ENCODE peak calls at places on chromosome 12, in ten cellular contexts. L, I, Z, N, G, M, E, A, K and T are unnamed samples.

GRCh38 chr12:34398706-34399630 is 376.7 kb downstream of the ALG10 start:
- DNase-seq in L (no peak), I (no peak), Z (peak), N (peak), G (peak), M (no peak), E (no peak), A (peak), K (no peak), T (peak)

GRCh38 chr12:7346571-7347225 is 42.8 kb downstream of the ACSM4 start:
- DNase-seq in L (no peak), I (peak), Z (no peak), N (no peak), G (no peak), M (no peak), E (no peak), A (no peak), K (no peak), T (no peak)

GRCh38 chr12:53659011-53659551 is 16.8 kb downstream of the ATP5MC2 start:
- DNase-seq in L (peak), I (peak), Z (no peak), N (peak), G (no peak), M (peak), E (peak), A (peak), K (peak), T (no peak)

GRCh38 chr12:52533686-52534470 is 13.7 kb upstream of the KRT5 start:
- DNase-seq in L (no peak), I (no peak), Z (no peak), N (no peak), G (peak), M (no peak), E (no peak), A (no peak), K (no peak), T (peak)

GRCh38 chr12:122874081-122874480 is 21.8 kb downstream of the VPS37B start:
- DNase-seq in L (no peak), I (no peak), Z (no peak), N (peak), G (no peak), M (no peak), E (no peak), A (no peak), K (no peak), T (peak)

GRCh38 chr12:69189378-69189978 is 49.9 kb upstream of the CPSF6 start:
- DNase-seq in L (no peak), I (no peak), Z (no peak), N (no peak), G (no peak), M (peak), E (no peak), A (no peak), K (no peak), T (no peak)

GRCh38 chr12:19139795-19140194 is 10.3 kb downstream of the PLEKHA5 start:
- DNase-seq in L (no peak), I (no peak), Z (no peak), N (no peak), G (no peak), M (no peak), E (no peak), A (no peak), K (no peak), T (no peak)

GRCh38 chr12:64837427-64837826 is 13.0 kb downstream of the TBC1D30 start:
- DNase-seq in L (no peak), I (no peak), Z (no peak), N (no peak), G (no peak), M (no peak), E (no peak), A (no peak), K (no peak), T (no peak)

GRCh38 chr12:112304411-112304810 is 77.8 kb downstream of the HECTD4 start:
- DNase-seq in L (no peak), I (no peak), Z (no peak), N (no peak), G (no peak), M (no peak), E (no peak), A (no peak), K (no peak), T (no peak)

GRCh38 chr12:102888511-102888910 is 28.5 kb downstream of the PAH start:
- DNase-seq in L (no peak), I (no peak), Z (no peak), N (no peak), G (no peak), M (no peak), E (no peak), A (no peak), K (no peak), T (no peak)

GRCh38 chr12:84807249-84807648 is 105.3 kb downstream of the SLC6A15 start:
- DNase-seq in L (peak), I (no peak), Z (no peak), N (no peak), G (no peak), M (peak), E (no peak), A (no peak), K (no peak), T (no peak)

GRCh38 chr12:124025661-124026060 is 52.6 kb downstream of the ZNF664 start:
- DNase-seq in L (no peak), I (no peak), Z (no peak), N (no peak), G (no peak), M (no peak), E (no peak), A (no peak), K (no peak), T (no peak)

GRCh38 chr12:65949986-65950385 is 125.7 kb downstream of the HMGA2 start:
- DNase-seq in L (no peak), I (no peak), Z (no peak), N (no peak), G (no peak), M (no peak), E (no peak), A (no peak), K (no peak), T (no peak)

GRCh38 chr12:12549426-12549825 is 13.2 kb downstream of the DUSP16 start:
- DNase-seq in L (no peak), I (no peak), Z (no peak), N (no peak), G (no peak), M (no peak), E (no peak), A (no peak), K (no peak), T (no peak)

GRCh38 chr12:40192704-40193255 is 32.0 kb upstream of the LRRK2 start:
- DNase-seq in L (no peak), I (no peak), Z (no peak), N (no peak), G (no peak), M (no peak), E (no peak), A (no peak), K (no peak), T (no peak)

GRCh38 chr12:100995201-100995600 is 200.6 kb downstream of the ANO4 start:
- DNase-seq in L (peak), I (peak), Z (no peak), N (no peak), G (no peak), M (peak), E (no peak), A (no peak), K (peak), T (no peak)

GRCh38 chr12:95548539-95549391 is 2.5 kb downstream of the USP44 start:
- DNase-seq in L (no peak), I (no peak), Z (no peak), N (peak), G (peak), M (no peak), E (peak), A (peak), K (no peak), T (peak)

GRCh38 chr12:53190108-53190729 is 9.5 kb upstream of the CSAD start:
- DNase-seq in L (peak), I (peak), Z (no peak), N (peak), G (no peak), M (peak), E (peak), A (peak), K (peak), T (peak)

GRCh38 chr12:91937033-91937432 is 208.6 kb downstream of the BTG1 start:
- DNase-seq in L (no peak), I (no peak), Z (no peak), N (no peak), G (no peak), M (no peak), E (no peak), A (no peak), K (no peak), T (no peak)

GRCh38 chr12:112524676-112525425 is 106.1 kb downstream of the PTPN11 start:
- DNase-seq in L (peak), I (peak), Z (no peak), N (no peak), G (no peak), M (peak), E (peak), A (no peak), K (peak), T (no peak)

GRCh38 chr12:106084048-106084671 is 54.6 kb downstream of the NUAK1 start:
- DNase-seq in L (peak), I (peak), Z (no peak), N (no peak), G (no peak), M (peak), E (no peak), A (no peak), K (peak), T (no peak)

GRCh38 chr12:16153273-16153672 is 124.2 kb downstream of the SLC15A5 start:
- DNase-seq in L (no peak), I (no peak), Z (no peak), N (no peak), G (no peak), M (no peak), E (no peak), A (no peak), K (no peak), T (no peak)

GRCh38 chr12:43011383-43011926 is 421.9 kb upstream of the PRICKLE1 start:
- DNase-seq in L (no peak), I (no peak), Z (no peak), N (no peak), G (no peak), M (no peak), E (no peak), A (no peak), K (no peak), T (no peak)

GRCh38 chr12:131454418-131455217 is 256.3 kb upstream of the SFSWAP start:
- DNase-seq in L (no peak), I (peak), Z (no peak), N (peak), G (no peak), M (peak), E (peak), A (no peak), K (peak), T (peak)

GRCh38 chr12:74689071-74689655 is 151.5 kb downstream of the ATXN7L3B start:
- DNase-seq in L (peak), I (peak), Z (no peak), N (no peak), G (no peak), M (peak), E (no peak), A (no peak), K (peak), T (no peak)

GRCh38 chr12:60997979-60998378 is 1262.2 kb upstream of the USP15 start:
- DNase-seq in L (no peak), I (no peak), Z (no peak), N (no peak), G (no peak), M (no peak), E (no peak), A (no peak), K (no peak), T (no peak)

GRCh38 chr12:132847363-132848356 is 19.0 kb upstream of the GOLGA3 start:
- DNase-seq in L (no peak), I (no peak), Z (no peak), N (no peak), G (no peak), M (no peak), E (no peak), A (no peak), K (no peak), T (no peak)

GRCh38 chr12:11836282-11836963 is 186.9 kb downstream of the ETV6 start:
- DNase-seq in L (no peak), I (no peak), Z (no peak), N (peak), G (no peak), M (no peak), E (no peak), A (no peak), K (no peak), T (no peak)

GRCh38 chr12:108342985-108343384 is 3.9 kb upstream of the CMKLR1 start:
- DNase-seq in L (no peak), I (no peak), Z (no peak), N (no peak), G (peak), M (no peak), E (no peak), A (no peak), K (no peak), T (no peak)

GRCh38 chr12:6635856-6636521 is at the start of gene LPAR5:
- DNase-seq in L (peak), I (no peak), Z (no peak), N (peak), G (peak), M (peak), E (peak), A (no peak), K (peak), T (no peak)

GRCh38 chr12:62371661-62372060 is 95.0 kb upstream of the MON2 start:
- DNase-seq in L (no peak), I (no peak), Z (no peak), N (no peak), G (no peak), M (no peak), E (no peak), A (no peak), K (peak), T (no peak)

GRCh38 chr12:132776816-132777568 is 15.4 kb upstream of the ANKLE2 start:
- DNase-seq in L (peak), I (peak), Z (no peak), N (no peak), G (no peak), M (no peak), E (no peak), A (no peak), K (peak), T (no peak)

GRCh38 chr12:32208355-32208754 is 101.7 kb downstream of the BICD1 start:
- DNase-seq in L (no peak), I (no peak), Z (no peak), N (no peak), G (no peak), M (no peak), E (no peak), A (no peak), K (no peak), T (no peak)

GRCh38 chr12:22640851-22641250 is 15.9 kb downstream of the ETNK1 start:
- DNase-seq in L (no peak), I (no peak), Z (no peak), N (no peak), G (no peak), M (no peak), E (no peak), A (no peak), K (no peak), T (no peak)

GRCh38 chr12:15928345-15928744 is 17.2 kb downstream of the DERA start:
- DNase-seq in L (peak), I (peak), Z (no peak), N (no peak), G (no peak), M (peak), E (no peak), A (no peak), K (peak), T (no peak)

GRCh38 chr12:43676183-43676813 is 82.3 kb downstream of the PUS7L start:
- DNase-seq in L (no peak), I (peak), Z (no peak), N (no peak), G (no peak), M (peak), E (peak), A (no peak), K (peak), T (peak)

GRCh38 chr12:97404549-97404948 is 58.1 kb upstream of the RMST start:
- DNase-seq in L (peak), I (peak), Z (peak), N (peak), G (no peak), M (peak), E (peak), A (peak), K (peak), T (peak)

GRCh38 chr12:58106185-58106584 is 164.8 kb downstream of the ATP23 start:
- DNase-seq in L (no peak), I (no peak), Z (no peak), N (no peak), G (no peak), M (no peak), E (no peak), A (no peak), K (no peak), T (no peak)

GRCh38 chr12:128789356-128789929 is 34.3 kb downstream of the SLC15A4 start:
- DNase-seq in L (no peak), I (no peak), Z (peak), N (no peak), G (no peak), M (no peak), E (no peak), A (no peak), K (no peak), T (no peak)
- TF ChIP-seq CTCF in L (no peak), I (no peak), Z (no peak), N (no peak), G (no peak), M (no peak), E (no peak), A (no peak), K (no peak), T (no peak)

GRCh38 chr12:28035483-28035882 is 63.0 kb upstream of the PTHLH start:
- DNase-seq in L (peak), I (peak), Z (no peak), N (no peak), G (no peak), M (peak), E (no peak), A (no peak), K (peak), T (no peak)

GRCh38 chr12:28027947-28028724 is 55.6 kb upstream of the PTHLH start:
- DNase-seq in L (no peak), I (peak), Z (no peak), N (no peak), G (no peak), M (peak), E (no peak), A (no peak), K (no peak), T (no peak)

GRCh38 chr12:28033538-28033915 is 61.0 kb upstream of the PTHLH start:
- DNase-seq in L (no peak), I (no peak), Z (no peak), N (no peak), G (no peak), M (peak), E (no peak), A (no peak), K (no peak), T (no peak)

GRCh38 chr12:28034271-28034670 is 61.7 kb upstream of the PTHLH start:
- DNase-seq in L (no peak), I (no peak), Z (no peak), N (no peak), G (no peak), M (peak), E (no peak), A (no peak), K (no peak), T (no peak)

DNA sequence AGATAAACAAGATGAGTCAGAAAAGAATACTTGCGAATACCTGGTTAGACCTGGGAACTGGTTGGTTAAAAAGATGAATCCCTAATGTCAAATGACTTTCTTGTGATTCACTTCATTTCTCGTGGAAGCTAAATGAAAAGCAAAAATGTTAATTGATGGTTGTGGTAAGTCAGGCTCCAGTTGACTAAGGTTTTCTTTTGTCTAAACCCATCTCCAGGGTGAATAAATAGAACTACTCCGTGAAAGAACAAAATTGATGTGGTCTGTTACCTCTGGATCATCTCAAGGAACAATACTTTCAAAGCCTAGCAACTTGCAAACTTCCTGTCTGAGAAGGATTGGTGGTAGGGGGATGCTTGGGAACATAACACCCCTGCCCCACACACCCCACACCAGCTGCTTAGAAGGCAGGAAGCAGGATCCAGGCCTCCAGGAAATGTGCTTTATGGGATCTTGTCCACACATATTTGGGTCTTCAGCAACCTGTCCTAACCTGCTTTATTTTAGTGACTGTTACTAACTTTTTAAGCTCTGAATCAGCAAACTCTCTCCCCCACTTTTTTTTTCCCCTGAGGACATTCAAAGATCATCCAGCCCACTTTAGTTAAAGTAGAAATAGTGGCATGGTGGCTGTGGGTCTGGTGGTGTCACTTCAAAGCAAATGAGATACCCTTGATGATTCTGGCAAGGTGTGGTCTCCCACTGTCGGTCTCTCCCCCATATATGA is 60.4 kb upstream of the PTHLH start:
- DNase-seq in L (peak), I (no peak), Z (no peak), N (no peak), G (no peak), M (peak), E (no peak), A (no peak), K (no peak), T (no peak)
- TF ChIP-seq CTCF in L (no peak), I (no peak), Z (no peak), N (no peak), G (no peak), M (no peak), E (no peak), A (no peak), K (no peak), T (no peak)

GRCh38 chr12:25254271-25254880 is 3.6 kb upstream of the KRAS start:
- DNase-seq in L (no peak), I (no peak), Z (no peak), N (no peak), G (no peak), M (no peak), E (no peak), A (no peak), K (no peak), T (no peak)
- TF ChIP-seq CTCF in L (no peak), I (no peak), Z (no peak), N (no peak), G (no peak), M (no peak), E (no peak), A (no peak), K (no peak), T (no peak)

GRCh38 chr12:116406529-116406928 is 129.0 kb upstream of the MED13L start:
- DNase-seq in L (no peak), I (peak), Z (peak), N (peak), G (peak), M (peak), E (peak), A (peak), K (peak), T (peak)
- TF ChIP-seq CTCF in L (no peak), I (no peak), Z (peak), N (no peak), G (no peak), M (peak), E (no peak), A (no peak), K (peak), T (no peak)